ENCODE peak calls at places on chromosomes 12 and 14, in five cellular contexts. Q is colonic mucosa, S is IMR-90, O is H9, U is esophagus muscularis mucosa. Y is an unnamed sample.

GRCh38 chr14:105859717-105860614 is 333.6 kb downstream of the TMEM121 start:
- DNase-seq in O (no peak), U (no peak), S (no peak), Q (no peak), Y (no peak)

GRCh38 chr14:87043667-87044200 is 949.2 kb downstream of the GALC start:
- DNase-seq in O (no peak), U (no peak), S (no peak), Q (no peak), Y (no peak)

GRCh38 chr12:89874146-89874545 is 165.5 kb upstream of the ATP2B1 start:
- DNase-seq in O (no peak), Q (no peak), U (no peak), S (peak; percentile 18), Y (no peak)

GRCh38 chr12:120259418-120260202 is 5.9 kb downstream of the PXN start:
- DNase-seq in U (no peak), O (peak; percentile 26), S (peak; percentile 38), Q (no peak), Y (no peak)

GRCh38 chr14:85315290-85315689 is 214.7 kb upstream of the FLRT2 start:
- DNase-seq in O (no peak), S (no peak), Q (no peak), U (no peak), Y (no peak)

GRCh38 chr14:22848391-22849164 is 12.2 kb downstream of the MMP14 start:
- DNase-seq in Q (peak; percentile 46), U (peak; percentile 94), O (peak; percentile 48), S (peak; percentile 92), Y (no peak)

GRCh38 chr14:59190372-59190771 is 1.9 kb downstream of the DAAM1 start:
- DNase-seq in U (no peak), S (no peak), Q (peak; percentile 28), O (peak; percentile 73), Y (no peak)

GRCh38 chr12:80702889-80703605 is 4.4 kb upstream of the MYF6 start:
- DNase-seq in O (no peak), U (no peak), Q (no peak), S (peak; percentile 77), Y (no peak)

GRCh38 chr12:51421266-51421884 is 3.3 kb upstream of the SLC4A8 start:
- DNase-seq in O (peak; percentile 77), Q (peak; percentile 66), U (peak; percentile 37), S (peak; percentile 72), Y (peak; percentile 80)

GRCh38 chr14:60721331-60722162 is 2.6 kb downstream of the SIX4 start:
- DNase-seq in O (peak; percentile 71), S (peak; percentile 84), U (no peak), Q (peak; percentile 24), Y (peak; percentile 20)

GRCh38 chr12:101653030-101653429 is 44.4 kb upstream of the CHPT1 start:
- DNase-seq in O (no peak), U (no peak), Q (no peak), S (no peak), Y (peak; percentile 21)

GRCh38 chr12:89389755-89390661 is 37.7 kb upstream of the DUSP6 start:
- DNase-seq in S (peak; percentile 54), U (no peak), O (no peak), Q (peak; percentile 47), Y (peak; percentile 86)

GRCh38 chr12:14774944-14775651 is 28.2 kb downstream of the WBP11 start:
- DNase-seq in O (peak; percentile 55), S (peak; percentile 65), U (peak; percentile 92), Q (peak; percentile 61), Y (peak; percentile 60)

GRCh38 chr12:132364348-132364902 is 35.0 kb upstream of the GALNT9 start:
- DNase-seq in O (no peak), U (no peak), Q (no peak), S (no peak), Y (no peak)

GRCh38 chr12:8860165-8860961 is 37.9 kb downstream of the A2ML1 start:
- DNase-seq in U (no peak), S (peak; percentile 54), Q (peak; percentile 22), O (peak; percentile 84), Y (peak; percentile 49)

GRCh38 chr14:93430319-93430801 is 379 bp upstream of the UNC79 start:
- DNase-seq in S (no peak), U (no peak), Q (no peak), O (peak; percentile 80), Y (no peak)

GRCh38 chr12:19620222-19620621 is 180.9 kb downstream of the AEBP2 start:
- DNase-seq in U (no peak), O (no peak), S (no peak), Q (peak; percentile 64), Y (no peak)

GRCh38 chr12:57111046-57111698 is at the start of gene STAT6:
- DNase-seq in U (peak; percentile 96), Q (peak; percentile 91), O (peak; percentile 74), S (peak; percentile 87), Y (peak; percentile 95)

GRCh38 chr14:66174453-66174891 is 311.7 kb upstream of the CCDC196 start:
- DNase-seq in Q (no peak), S (no peak), U (no peak), O (no peak), Y (no peak)

GRCh38 chr12:99977550-99977949 is 7.2 kb downstream of the ANKS1B start:
- DNase-seq in Q (no peak), S (no peak), U (no peak), O (no peak), Y (no peak)

GRCh38 chr12:92784795-92785562 is 82.2 kb downstream of the PLEKHG7 start:
- DNase-seq in Q (peak; percentile 25), O (no peak), S (peak; percentile 79), U (no peak), Y (peak; percentile 78)

GRCh38 chr12:10716704-10717315 is 6.3 kb downstream of the YBX3 start:
- DNase-seq in U (peak; percentile 94), S (peak; percentile 92), O (peak; percentile 69), Q (peak; percentile 88), Y (peak; percentile 5)

GRCh38 chr12:47158792-47159191 is 79.0 kb upstream of the AMIGO2 start:
- DNase-seq in U (no peak), O (no peak), Q (no peak), S (no peak), Y (no peak)

GRCh38 chr12:120466560-120467315 is 2.8 kb downstream of the SRSF9 start:
- DNase-seq in Q (peak; percentile 28), U (no peak), S (peak; percentile 45), O (peak; percentile 72), Y (peak; percentile 35)

GRCh38 chr12:108833757-108834472 is 23.5 kb downstream of the SSH1 start:
- DNase-seq in O (no peak), Q (no peak), S (peak; percentile 83), U (no peak), Y (no peak)

GRCh38 chr14:76780875-76781647 is 19.8 kb downstream of the VASH1 start:
- DNase-seq in O (peak; percentile 15), S (peak; percentile 18), U (peak; percentile 88), Q (no peak), Y (no peak)

GRCh38 chr14:71497645-71498086 is 434.6 kb upstream of the RGS6 start:
- DNase-seq in Q (no peak), U (no peak), S (peak; percentile 82), O (no peak), Y (no peak)

GRCh38 chr14:36256131-36256801 is 64.2 kb downstream of the MBIP start:
- DNase-seq in O (no peak), U (no peak), S (no peak), Q (peak; percentile 41), Y (no peak)

DNA sequence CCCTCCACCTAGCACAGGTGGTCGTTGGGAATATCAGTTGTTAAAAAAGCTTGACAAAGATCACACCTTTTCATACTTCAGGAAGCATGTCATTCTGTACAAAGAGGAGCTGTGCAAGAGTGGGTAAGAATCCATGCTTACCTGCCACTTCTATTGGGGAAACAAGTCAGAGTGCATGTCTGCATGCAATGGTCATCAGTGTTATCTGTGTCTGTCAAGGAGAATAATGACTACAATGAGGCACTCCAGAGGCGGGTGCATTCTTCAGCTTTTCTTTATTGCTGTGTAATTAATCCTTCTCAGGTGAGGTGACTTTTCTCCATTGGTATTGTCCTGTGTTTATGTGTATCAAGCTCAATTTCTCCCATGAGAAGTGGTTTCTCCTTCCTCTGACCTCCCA is 24.4 kb downstream of the KCNA5 start:
- DNase-seq in O (no peak), Q (no peak), S (no peak), U (no peak), Y (no peak)
- H3K27ac ChIP-seq in O (no peak overlapping the region), Q (no peak overlapping the region), S (no peak overlapping the region), U (no peak overlapping the region), Y (no peak overlapping the region)

DNA sequence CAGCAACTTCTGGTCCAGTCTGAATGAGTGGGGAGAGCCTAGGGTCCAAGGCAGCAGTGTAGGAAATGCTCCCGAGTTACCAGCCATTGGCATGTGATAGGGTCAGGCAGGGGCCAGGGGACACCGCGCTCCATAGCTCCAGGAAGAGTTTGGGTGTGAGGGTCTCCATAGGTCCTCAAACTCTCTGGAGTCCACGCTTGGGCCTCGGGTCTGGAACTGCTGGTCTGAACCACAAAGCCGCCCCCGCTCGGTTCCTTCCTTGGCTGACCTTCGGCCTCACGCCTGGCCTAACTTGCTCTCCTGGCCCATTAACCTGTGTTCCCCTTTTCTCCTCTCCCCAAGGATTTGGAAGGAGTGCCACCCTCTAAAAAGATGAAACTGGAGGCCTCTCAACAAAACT is 19.8 kb upstream of the MLXIP start:
- DNase-seq in S (no peak), U (no peak), Q (no peak), O (no peak), Y (no peak)
- H3K27ac ChIP-seq in S (no peak overlapping the region), U (no peak overlapping the region), Q (no peak overlapping the region), O (no peak overlapping the region), Y (no peak overlapping the region)

GRCh38 chr14:103138483-103139370 is 15.5 kb downstream of the TNFAIP2 start:
- DNase-seq in Q (no peak), U (no peak), S (no peak), O (peak; percentile 62), Y (no peak)

GRCh38 chr14:103141117-103141796 is 18.0 kb downstream of the TNFAIP2 start:
- DNase-seq in O (peak; percentile 86), Q (peak; percentile 53), S (peak; percentile 38), U (no peak), Y (no peak)

GRCh38 chr14:103139371-103140016 is 16.2 kb downstream of the TNFAIP2 start:
- DNase-seq in S (no peak), Q (no peak), U (no peak), O (no peak), Y (no peak)

GRCh38 chr14:103142031-103142430 is 18.8 kb downstream of the TNFAIP2 start:
- DNase-seq in S (no peak), U (no peak), Q (no peak), O (no peak), Y (no peak)

DNA sequence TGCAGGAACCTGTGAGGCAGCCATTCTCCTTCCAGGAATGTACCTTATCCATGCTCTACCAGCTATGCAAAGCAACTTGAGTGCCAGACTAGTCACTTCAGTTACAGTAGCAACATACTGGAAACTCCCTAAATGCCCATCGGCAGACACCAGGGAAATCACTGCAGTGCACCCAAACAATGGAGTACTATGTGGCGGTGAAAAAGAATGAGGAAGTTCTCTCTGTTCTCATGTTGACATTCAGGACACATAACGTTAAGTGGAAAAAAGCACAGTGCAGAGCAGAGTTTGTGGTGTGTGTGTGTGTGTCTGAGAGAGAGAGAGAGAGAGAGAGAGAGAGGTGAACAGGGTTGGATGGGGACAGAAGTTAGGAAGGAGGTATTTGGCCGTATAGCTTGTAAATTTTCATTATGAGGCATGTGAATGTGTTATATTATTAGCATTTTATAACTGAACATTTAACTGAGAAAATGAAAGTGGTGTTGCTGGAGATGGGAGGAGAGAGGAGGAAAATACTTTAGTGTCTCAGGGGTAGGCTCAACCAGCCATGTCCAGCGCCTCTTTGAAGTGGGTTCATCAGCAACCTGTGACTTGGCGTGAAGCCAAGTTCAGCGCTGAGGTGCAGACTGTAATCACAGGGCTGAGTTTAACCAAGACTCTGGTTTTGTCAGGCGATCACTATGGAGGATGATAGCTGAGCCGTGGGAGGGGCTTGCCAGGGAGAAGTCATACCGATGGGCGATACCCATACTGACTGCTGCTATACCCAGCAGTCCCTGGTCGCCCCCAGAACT is 17.3 kb downstream of the TNFAIP2 start:
- DNase-seq in U (no peak), Q (no peak), O (no peak), S (no peak), Y (no peak)
- H3K27ac ChIP-seq in U (no peak overlapping the region), Q (no peak overlapping the region), O (no peak overlapping the region), S (no peak overlapping the region), Y (no peak overlapping the region)

GRCh38 chr14:69701857-69702256 is 65.1 kb upstream of the SRSF5 start:
- DNase-seq in O (no peak), Q (no peak), U (no peak), S (no peak), Y (no peak)
- H3K27ac ChIP-seq in O (no peak overlapping the region), Q (no peak overlapping the region), U (peak overlapping the region; percentile 5), S (no peak overlapping the region), Y (no peak overlapping the region)

Y was measured in small intestine.